ENCODE peak calls at places on chromosomes 12 and 14, in seven cellular contexts. T, F, Y, O, W, U and K are unnamed samples.

GRCh38 chr14:89176090-89176757 is 240.8 kb downstream of the FOXN3 start:
- DNase-seq in O (no peak), W (no peak), F (no peak), Y (no peak), U (no peak), T (no peak), K (no peak)

GRCh38 chr12:53071591-53072551 is 7.3 kb downstream of the SPRYD3 start:
- DNase-seq in U (no peak), O (no peak), T (no peak), W (no peak), F (peak), Y (no peak), K (peak)

GRCh38 chr12:113135178-113136127 is at the start of gene RASAL1:
- DNase-seq in T (peak), Y (peak), F (peak), O (peak), W (peak), U (peak), K (no peak)

GRCh38 chr12:53055471-53056266 is 5.8 kb downstream of the TNS2 start:
- DNase-seq in U (no peak), O (no peak), F (peak), T (no peak), W (no peak), Y (no peak), K (no peak)

GRCh38 chr14:29724991-29725390 is 202.7 kb downstream of the PRKD1 start:
- DNase-seq in F (no peak), U (peak), W (peak), Y (no peak), T (no peak), O (peak), K (no peak)

GRCh38 chr12:96514328-96514727 is 25.0 kb downstream of the CFAP54 start:
- DNase-seq in F (no peak), O (no peak), T (no peak), W (peak), Y (no peak), U (no peak), K (no peak)

GRCh38 chr14:81437226-81437625 is 37.1 kb upstream of the STON2 start:
- DNase-seq in U (no peak), Y (no peak), F (no peak), T (no peak), O (no peak), W (no peak), K (no peak)

GRCh38 chr14:68893566-68893965 is 85.5 kb downstream of the ACTN1 start:
- DNase-seq in U (no peak), F (no peak), O (no peak), Y (no peak), W (no peak), T (no peak), K (no peak)

GRCh38 chr12:89461649-89462612 is 62.7 kb downstream of the GALNT4 start:
- DNase-seq in W (peak), O (peak), U (peak), F (peak), Y (peak), T (no peak), K (no peak)

GRCh38 chr12:65960820-65961691 is 136.8 kb downstream of the HMGA2 start:
- DNase-seq in W (peak), Y (no peak), U (peak), T (no peak), O (no peak), F (no peak), K (no peak)

GRCh38 chr14:22024117-22024516 is 350.5 kb upstream of the OR4E1 start:
- DNase-seq in W (no peak), F (peak), O (no peak), T (no peak), Y (no peak), U (no peak), K (no peak)

GRCh38 chr14:64953310-64953654 is 10.7 kb upstream of the GPX2 start:
- DNase-seq in W (no peak), Y (no peak), T (no peak), F (no peak), O (no peak), U (no peak), K (no peak)

GRCh38 chr12:116603516-116603915 is 44.3 kb downstream of the MAP1LC3B2 start:
- DNase-seq in Y (no peak), U (no peak), T (no peak), W (no peak), O (no peak), F (peak), K (no peak)

GRCh38 chr14:98743536-98743935 is 528.5 kb downstream of the BCL11B start:
- DNase-seq in U (no peak), Y (no peak), F (no peak), T (no peak), W (no peak), O (no peak), K (no peak)

GRCh38 chr12:128829870-128830504 is 6.2 kb upstream of the SLC15A4 start:
- DNase-seq in O (no peak), F (peak), W (peak), U (no peak), Y (peak), T (no peak), K (no peak)

GRCh38 chr14:101442451-101442850 is 118.8 kb upstream of the DIO3 start:
- DNase-seq in O (no peak), T (peak), F (no peak), Y (no peak), U (peak), W (no peak), K (no peak)

GRCh38 chr12:219891-220352 is 6.0 kb upstream of the SLC6A12 start:
- DNase-seq in W (peak), U (peak), F (peak), O (peak), T (peak), Y (peak), K (peak)

GRCh38 chr14:68148276-68148675 is 328.7 kb downstream of the RAD51B start:
- DNase-seq in F (no peak), Y (no peak), O (no peak), U (no peak), W (peak), T (no peak), K (no peak)

GRCh38 chr12:78959556-78959955 is 95.0 kb downstream of the SYT1 start:
- DNase-seq in F (peak), Y (no peak), W (no peak), O (no peak), T (no peak), U (no peak), K (no peak)

GRCh38 chr14:22472935-22473854 is 115.8 kb downstream of the DAD1 start:
- DNase-seq in Y (peak), W (peak), U (peak), O (peak), T (no peak), F (peak), K (no peak)

GRCh38 chr12:113302925-113303640 is 31.8 kb downstream of the SLC8B1 start:
- DNase-seq in W (no peak), Y (peak), O (no peak), U (no peak), T (no peak), F (no peak), K (no peak)

GRCh38 chr12:21912318-21912717 is 28.9 kb downstream of the ABCC9 start:
- DNase-seq in W (no peak), O (no peak), T (no peak), U (no peak), F (no peak), Y (no peak), K (no peak)

GRCh38 chr12:26845057-26845666 is 12.2 kb upstream of the ITPR2 start:
- DNase-seq in W (peak), Y (no peak), O (peak), T (no peak), U (peak), F (peak), K (peak)

GRCh38 chr14:22824711-22825359 is 4.9 kb upstream of the MRPL52 start:
- DNase-seq in T (no peak), U (peak), Y (peak), F (no peak), O (no peak), W (peak), K (peak)

GRCh38 chr14:56117765-56118610 is at the start of gene PELI2:
- DNase-seq in O (peak), Y (peak), U (peak), F (peak), T (peak), W (peak), K (peak)

GRCh38 chr12:104578453-104578852 is 121.7 kb downstream of the CHST11 start:
- DNase-seq in O (no peak), T (no peak), W (peak), U (no peak), Y (no peak), F (no peak), K (no peak)

GRCh38 chr12:75564398-75564797 is 53.0 kb upstream of the KRR1 start:
- DNase-seq in U (no peak), Y (no peak), T (no peak), O (no peak), W (peak), F (no peak), K (no peak)